ENCODE peak calls at places on chromosomes 1 and 21, in five cellular contexts. P is WTC11, U is HT-29, O is GM23338, D is A172. T is an unnamed sample.

GRCh38 chr1:59926381-59927243 is at the start of gene CYP2J2:
- DNase-seq in P (peak), U (peak), O (peak), D (no peak), T (peak)

GRCh38 chr1:8516793-8517556 is 199.1 kb downstream of the SLC45A1 start:
- DNase-seq in P (no peak), U (no peak), O (no peak), D (no peak), T (no peak)

GRCh38 chr1:23562138-23562819 is 3.0 kb upstream of the ID3 start:
- DNase-seq in P (peak), U (peak), O (peak), D (peak), T (peak)

GRCh38 chr21:43613755-43614638 is 45.3 kb downstream of the HSF2BP start:
- DNase-seq in P (no peak), U (no peak), O (no peak), D (no peak), T (no peak)

GRCh38 chr21:18164933-18165332 is 79.7 kb upstream of the CHODL start:
- DNase-seq in P (no peak), U (peak), O (peak), D (no peak), T (no peak)

GRCh38 chr1:150627821-150628410 is 1.5 kb downstream of the ENSA start:
- DNase-seq in P (no peak), U (no peak), O (no peak), D (peak), T (no peak)

GRCh38 chr1:94015489-94015817 is 105.5 kb downstream of the ABCA4 start:
- DNase-seq in P (no peak), U (no peak), O (no peak), D (no peak), T (no peak)

GRCh38 chr1:181676269-181676668 is 193.0 kb downstream of the CACNA1E start:
- DNase-seq in P (peak), U (peak), O (peak), D (peak), T (peak)

GRCh38 chr1:20480261-20481157 is 5.5 kb downstream of the CAMK2N1 start:
- DNase-seq in P (no peak), U (peak), O (no peak), D (no peak), T (peak)

GRCh38 chr21:43812139-43812821 is 22.9 kb downstream of the RRP1 start:
- DNase-seq in P (no peak), U (no peak), O (no peak), D (no peak), T (no peak)

GRCh38 chr1:100631015-100631521 is 88.5 kb upstream of the VCAM1 start:
- DNase-seq in P (no peak), U (peak), O (no peak), D (peak), T (peak)

GRCh38 chr21:41766883-41767605 is at the start of gene RIPK4:
- DNase-seq in P (peak), U (peak), O (peak), D (no peak), T (peak)

GRCh38 chr1:205069371-205070125 is 14.7 kb downstream of the TMEM81 start:
- DNase-seq in P (no peak), U (no peak), O (no peak), D (no peak), T (no peak)

T was measured in ACHN.